ENCODE peak calls at places on chromosomes 12 and 14, in ten cellular contexts. One of them, this sample, is unnamed.

GRCh38 chr12:71183018-71183417 is 25.2 kb upstream of the TSPAN8 start:
- DNase-seq in T follicular helper cell: no peak
- DNase-seq in naive thymus-derived CD8-positive, alpha-beta T cell: no peak
- DNase-seq in posterior cingulate gyrus: no peak
- DNase-seq in NCI-H2081 treated with DMSO at 0.1 percent for 48 hours: no peak
- DNase-seq in NCI-H146: no peak
- DNase-seq in substantia nigra: no peak
- DNase-seq in effector memory CD4-positive, alpha-beta T cell: no peak
- DNase-seq in kidney tubule cell: peak; percentile 79
- DNase-seq in astrocyte of the cerebellum: no peak
- DNase-seq in this sample: no peak

GRCh38 chr12:17077594-17077993 is 471.6 kb upstream of the LMO3 start:
- DNase-seq in T follicular helper cell: no peak
- DNase-seq in NCI-H2081 treated with DMSO at 0.1 percent for 48 hours: no peak
- DNase-seq in astrocyte of the cerebellum: no peak
- DNase-seq in NCI-H146: no peak
- DNase-seq in effector memory CD4-positive, alpha-beta T cell: no peak
- DNase-seq in naive thymus-derived CD8-positive, alpha-beta T cell: no peak
- DNase-seq in posterior cingulate gyrus: no peak
- DNase-seq in substantia nigra: no peak
- DNase-seq in kidney tubule cell: no peak
- DNase-seq in this sample: no peak

GRCh38 chr14:33646692-33647260 is 304.1 kb downstream of the EGLN3 start:
- DNase-seq in astrocyte of the cerebellum: no peak
- DNase-seq in kidney tubule cell: peak; percentile 80
- DNase-seq in naive thymus-derived CD8-positive, alpha-beta T cell: no peak
- DNase-seq in T follicular helper cell: no peak
- DNase-seq in substantia nigra: no peak
- DNase-seq in posterior cingulate gyrus: no peak
- DNase-seq in NCI-H2081 treated with DMSO at 0.1 percent for 48 hours: no peak
- DNase-seq in effector memory CD4-positive, alpha-beta T cell: no peak
- DNase-seq in NCI-H146: no peak
- DNase-seq in this sample: no peak

GRCh38 chr12:128463881-128464280 is 196.9 kb downstream of the TMEM132C start:
- DNase-seq in NCI-H146: no peak
- DNase-seq in effector memory CD4-positive, alpha-beta T cell: no peak
- DNase-seq in kidney tubule cell: no peak
- DNase-seq in NCI-H2081 treated with DMSO at 0.1 percent for 48 hours: no peak
- DNase-seq in substantia nigra: no peak
- DNase-seq in posterior cingulate gyrus: no peak
- DNase-seq in naive thymus-derived CD8-positive, alpha-beta T cell: no peak
- DNase-seq in astrocyte of the cerebellum: no peak
- DNase-seq in T follicular helper cell: no peak
- DNase-seq in this sample: no peak

GRCh38 chr12:108349245-108349644 is 10.1 kb upstream of the CMKLR1 start:
- DNase-seq in posterior cingulate gyrus: no peak
- DNase-seq in effector memory CD4-positive, alpha-beta T cell: no peak
- DNase-seq in NCI-H2081 treated with DMSO at 0.1 percent for 48 hours: no peak
- DNase-seq in NCI-H146: no peak
- DNase-seq in astrocyte of the cerebellum: no peak
- DNase-seq in substantia nigra: no peak
- DNase-seq in kidney tubule cell: no peak
- DNase-seq in T follicular helper cell: no peak
- DNase-seq in naive thymus-derived CD8-positive, alpha-beta T cell: no peak
- DNase-seq in this sample: no peak

GRCh38 chr12:2826721-2827515 is 7.9 kb downstream of the NRIP2 start:
- DNase-seq in astrocyte of the cerebellum: no peak
- DNase-seq in kidney tubule cell: no peak
- DNase-seq in substantia nigra: no peak
- DNase-seq in posterior cingulate gyrus: no peak
- DNase-seq in effector memory CD4-positive, alpha-beta T cell: no peak
- DNase-seq in NCI-H2081 treated with DMSO at 0.1 percent for 48 hours: no peak
- DNase-seq in T follicular helper cell: no peak
- DNase-seq in NCI-H146: peak; percentile 93
- DNase-seq in naive thymus-derived CD8-positive, alpha-beta T cell: no peak
- DNase-seq in this sample: no peak

GRCh38 chr14:66758031-66758613 is 250.2 kb downstream of the GPHN start:
- DNase-seq in NCI-H146: no peak
- DNase-seq in posterior cingulate gyrus: no peak
- DNase-seq in substantia nigra: no peak
- DNase-seq in kidney tubule cell: no peak
- DNase-seq in astrocyte of the cerebellum: no peak
- DNase-seq in NCI-H2081 treated with DMSO at 0.1 percent for 48 hours: no peak
- DNase-seq in effector memory CD4-positive, alpha-beta T cell: no peak
- DNase-seq in T follicular helper cell: no peak
- DNase-seq in naive thymus-derived CD8-positive, alpha-beta T cell: no peak
- DNase-seq in this sample: no peak

GRCh38 chr14:77140937-77141591 is 527 bp downstream of the ZDHHC22 start:
- DNase-seq in astrocyte of the cerebellum: no peak
- DNase-seq in NCI-H2081 treated with DMSO at 0.1 percent for 48 hours: no peak
- DNase-seq in effector memory CD4-positive, alpha-beta T cell: no peak
- DNase-seq in NCI-H146: peak; percentile 49
- DNase-seq in substantia nigra: no peak
- DNase-seq in posterior cingulate gyrus: peak; percentile 29
- DNase-seq in T follicular helper cell: no peak
- DNase-seq in naive thymus-derived CD8-positive, alpha-beta T cell: no peak
- DNase-seq in kidney tubule cell: peak; percentile 33
- DNase-seq in this sample: no peak

This sample was measured in T-helper 9 cell.